ENCODE peak calls at places on chromosomes 3 and 15, in four cellular contexts. One of them, this sample, is unnamed.
A peak's percentile ranks its signal among the peaks of the same experiment; 100 is the strongest.

GRCh38 chr15:75191235-75191634 is 10.4 kb upstream of the C15orf39 start:
- DNase-seq in AG08395: no peak
- DNase-seq in uterus: no peak
- DNase-seq in NCI-H774: no peak
- DNase-seq in this sample: no peak

GRCh38 chr3:69906351-69906966 is 93.1 kb upstream of the SAMMSON start:
- DNase-seq in AG08395: no peak
- DNase-seq in uterus: no peak
- DNase-seq in NCI-H774: no peak
- DNase-seq in this sample: no peak

GRCh38 chr3:42655980-42656679 is 2.6 kb downstream of the ZBTB47 start:
- DNase-seq in AG08395: peak; percentile 70
- DNase-seq in uterus: no peak
- DNase-seq in NCI-H774: no peak
- DNase-seq in this sample: peak; percentile 68

GRCh38 chr3:105353485-105354161 is 13.1 kb upstream of the ALCAM start:
- DNase-seq in AG08395: no peak
- DNase-seq in uterus: no peak
- DNase-seq in NCI-H774: no peak
- DNase-seq in this sample: no peak

GRCh38 chr3:10309736-10310135 is 11.2 kb downstream of the SEC13 start:
- DNase-seq in AG08395: no peak
- DNase-seq in uterus: no peak
- DNase-seq in NCI-H774: no peak
- DNase-seq in this sample: no peak

GRCh38 chr15:61522375-61522774 is 293.3 kb upstream of the RORA start:
- DNase-seq in AG08395: no peak
- DNase-seq in uterus: no peak
- DNase-seq in NCI-H774: no peak
- DNase-seq in this sample: no peak

GRCh38 chr3:100072328-100073048 is 41.8 kb downstream of the FILIP1L start:
- DNase-seq in AG08395: no peak
- DNase-seq in uterus: no peak
- DNase-seq in NCI-H774: no peak
- DNase-seq in this sample: no peak

GRCh38 chr3:100706365-100706764 is 2.9 kb upstream of the TFG start:
- DNase-seq in AG08395: no peak
- DNase-seq in uterus: no peak
- DNase-seq in NCI-H774: no peak
- DNase-seq in this sample: no peak

GRCh38 chr3:133896002-133896761 is 500 bp upstream of the RAB6B start:
- DNase-seq in AG08395: peak; percentile 18
- DNase-seq in uterus: no peak
- DNase-seq in NCI-H774: no peak
- DNase-seq in this sample: no peak

GRCh38 chr15:64162869-64163661 is at the start of gene PPIB:
- DNase-seq in AG08395: peak; percentile 97
- DNase-seq in uterus: peak; percentile 97
- DNase-seq in NCI-H774: peak; percentile 95
- DNase-seq in this sample: peak; percentile 97

GRCh38 chr3:30349507-30349906 is 256.9 kb upstream of the TGFBR2 start:
- DNase-seq in AG08395: no peak
- DNase-seq in uterus: no peak
- DNase-seq in NCI-H774: no peak
- DNase-seq in this sample: no peak

GRCh38 chr3:56790016-56790950 is 11.5 kb downstream of the ARHGEF3 start:
- DNase-seq in AG08395: no peak
- DNase-seq in uterus: no peak
- DNase-seq in NCI-H774: no peak
- DNase-seq in this sample: no peak

GRCh38 chr3:181715601-181716340 is 4.0 kb downstream of the SOX2 start:
- DNase-seq in AG08395: no peak
- DNase-seq in uterus: no peak
- DNase-seq in NCI-H774: peak; percentile 72
- DNase-seq in this sample: no peak

GRCh38 chr3:161879470-161879869 is 382.9 kb downstream of the OTOL1 start:
- DNase-seq in AG08395: no peak
- DNase-seq in uterus: no peak
- DNase-seq in NCI-H774: no peak
- DNase-seq in this sample: no peak

GRCh38 chr3:69806735-69807438 is 67.6 kb downstream of the MITF start:
- DNase-seq in AG08395: peak; percentile 40
- DNase-seq in uterus: no peak
- DNase-seq in NCI-H774: no peak
- DNase-seq in this sample: peak; percentile 19

GRCh38 chr3:142115927-142116668 is 33.2 kb downstream of the TFDP2 start:
- DNase-seq in AG08395: no peak
- DNase-seq in uterus: no peak
- DNase-seq in NCI-H774: no peak
- DNase-seq in this sample: no peak

GRCh38 chr3:57958642-57959406 is 49.4 kb upstream of the FLNB start:
- DNase-seq in AG08395: no peak
- DNase-seq in uterus: peak; percentile 47
- DNase-seq in NCI-H774: no peak
- DNase-seq in this sample: no peak

GRCh38 chr3:107241217-107241616 is 136.0 kb upstream of the CCDC54 start:
- DNase-seq in AG08395: peak; percentile 29
- DNase-seq in uterus: no peak
- DNase-seq in NCI-H774: peak; percentile 38
- DNase-seq in this sample: peak; percentile 24

GRCh38 chr15:89673162-89673506 is 6.0 kb downstream of the PLIN1 start:
- DNase-seq in AG08395: no peak
- DNase-seq in uterus: no peak
- DNase-seq in NCI-H774: no peak
- DNase-seq in this sample: no peak

GRCh38 chr3:30221622-30222021 is 384.8 kb upstream of the TGFBR2 start:
- DNase-seq in AG08395: peak; percentile 21
- DNase-seq in uterus: no peak
- DNase-seq in NCI-H774: no peak
- DNase-seq in this sample: no peak

GRCh38 chr3:131091768-131092167 is 65.1 kb downstream of the NEK11 start:
- DNase-seq in AG08395: no peak
- DNase-seq in uterus: no peak
- DNase-seq in NCI-H774: no peak
- DNase-seq in this sample: no peak

GRCh38 chr15:100601628-100602063 is 338 bp downstream of the LINS1 start:
- DNase-seq in AG08395: no peak
- DNase-seq in uterus: no peak
- DNase-seq in NCI-H774: no peak
- DNase-seq in this sample: peak; percentile 24

GRCh38 chr15:51267714-51268105 is 70.7 kb downstream of the CYP19A1 start:
- DNase-seq in AG08395: peak; percentile 27
- DNase-seq in uterus: no peak
- DNase-seq in NCI-H774: no peak
- DNase-seq in this sample: peak; percentile 24

GRCh38 chr3:38564631-38565338 is 68.6 kb downstream of the EXOG start:
- DNase-seq in AG08395: no peak
- DNase-seq in uterus: no peak
- DNase-seq in NCI-H774: no peak
- DNase-seq in this sample: no peak

GRCh38 chr15:55917881-55918296 is 75.5 kb downstream of the NEDD4 start:
- DNase-seq in AG08395: peak; percentile 56
- DNase-seq in uterus: peak; percentile 29
- DNase-seq in NCI-H774: no peak
- DNase-seq in this sample: peak; percentile 56

GRCh38 chr15:33112541-33113105 is 81.9 kb downstream of the FMN1 start:
- DNase-seq in AG08395: no peak
- DNase-seq in uterus: no peak
- DNase-seq in NCI-H774: no peak
- DNase-seq in this sample: no peak

This sample was measured in hepatic stellate cell.